ENCODE peak calls at places on chromosomes 12 and 14, in five cellular contexts. One of them, this sample, is unnamed.

GRCh38 chr14:66228267-66228970 is 257.8 kb upstream of the CCDC196 start:
- DNase-seq in mesendoderm: no peak
- DNase-seq in H1: no peak
- DNase-seq in mesenchymal stem cell: no peak
- DNase-seq in H9: no peak
- DNase-seq in this sample: no peak

GRCh38 chr12:124703852-124704251 is 136.4 kb upstream of the NCOR2 start:
- DNase-seq in mesendoderm: no peak
- DNase-seq in H1: no peak
- DNase-seq in mesenchymal stem cell: no peak
- DNase-seq in H9: no peak
- DNase-seq in this sample: no peak

GRCh38 chr14:52154992-52155655 is 86.3 kb upstream of the NID2 start:
- DNase-seq in mesendoderm: no peak
- DNase-seq in H1: no peak
- DNase-seq in mesenchymal stem cell: no peak
- DNase-seq in H9: no peak
- DNase-seq in this sample: no peak

GRCh38 chr12:110343921-110344555 is 59.5 kb downstream of the ANAPC7 start:
- DNase-seq in mesendoderm: no peak
- DNase-seq in H1: no peak
- DNase-seq in mesenchymal stem cell: no peak
- DNase-seq in H9: no peak
- DNase-seq in this sample: no peak

GRCh38 chr14:104323551-104324175 is 185.3 kb downstream of the KIF26A start:
- DNase-seq in mesendoderm: no peak
- DNase-seq in H1: no peak
- DNase-seq in mesenchymal stem cell: no peak
- DNase-seq in H9: peak; percentile 14
- DNase-seq in this sample: no peak

GRCh38 chr14:50714452-50715073 is 46.5 kb upstream of the SAV1 start:
- DNase-seq in mesendoderm: peak; percentile 45
- DNase-seq in H1: no peak
- DNase-seq in mesenchymal stem cell: peak; percentile 33
- DNase-seq in H9: no peak
- DNase-seq in this sample: peak; percentile 53

GRCh38 chr12:24909667-24910066 is 39.2 kb downstream of the BCAT1 start:
- DNase-seq in mesendoderm: no peak
- DNase-seq in H1: no peak
- DNase-seq in mesenchymal stem cell: peak; percentile 96
- DNase-seq in H9: no peak
- DNase-seq in this sample: peak; percentile 46

GRCh38 chr12:20220339-20220738 is 148.0 kb upstream of the PDE3A start:
- DNase-seq in mesendoderm: peak; percentile 86
- DNase-seq in H1: no peak
- DNase-seq in mesenchymal stem cell: peak; percentile 58
- DNase-seq in H9: peak; percentile 55
- DNase-seq in this sample: no peak

GRCh38 chr12:126663304-126664094 is 1598.3 kb downstream of the AACS start:
- DNase-seq in mesendoderm: peak; percentile 64
- DNase-seq in H1: peak; percentile 7
- DNase-seq in mesenchymal stem cell: no peak
- DNase-seq in H9: peak; percentile 62
- DNase-seq in this sample: no peak

GRCh38 chr12:51845451-51845850 is 3.1 kb downstream of the FIGNL2 start:
- DNase-seq in mesendoderm: no peak
- DNase-seq in H1: no peak
- DNase-seq in mesenchymal stem cell: no peak
- DNase-seq in H9: no peak
- DNase-seq in this sample: no peak

GRCh38 chr14:23454445-23454856 is 15.1 kb upstream of the NGDN start:
- DNase-seq in mesendoderm: no peak
- DNase-seq in H1: no peak
- DNase-seq in mesenchymal stem cell: no peak
- DNase-seq in H9: no peak
- DNase-seq in this sample: no peak

GRCh38 chr12:53046655-53047220 is 3.1 kb upstream of the TNS2 start:
- DNase-seq in mesendoderm: peak; percentile 81
- DNase-seq in H1: no peak
- DNase-seq in mesenchymal stem cell: peak; percentile 94
- DNase-seq in H9: peak; percentile 72
- DNase-seq in this sample: peak; percentile 58

GRCh38 chr12:24537241-24537860 is 411.6 kb downstream of the BCAT1 start:
- DNase-seq in mesendoderm: no peak
- DNase-seq in H1: no peak
- DNase-seq in mesenchymal stem cell: peak; percentile 56
- DNase-seq in H9: no peak
- DNase-seq in this sample: peak; percentile 35

GRCh38 chr12:123621619-123622530 is 11.6 kb downstream of the EIF2B1 start:
- DNase-seq in mesendoderm: no peak
- DNase-seq in H1: no peak
- DNase-seq in mesenchymal stem cell: no peak
- DNase-seq in H9: no peak
- DNase-seq in this sample: no peak

GRCh38 chr14:29016050-29016900 is 249.7 kb downstream of the FOXG1 start:
- DNase-seq in mesendoderm: peak; percentile 79
- DNase-seq in H1: peak; percentile 59
- DNase-seq in mesenchymal stem cell: peak; percentile 16
- DNase-seq in H9: peak; percentile 78
- DNase-seq in this sample: peak; percentile 3

GRCh38 chr12:3380200-3381020 is 110.6 kb upstream of the PRMT8 start:
- DNase-seq in mesendoderm: no peak
- DNase-seq in H1: no peak
- DNase-seq in mesenchymal stem cell: no peak
- DNase-seq in H9: peak; percentile 24
- DNase-seq in this sample: no peak

GRCh38 chr12:47800582-47800981 is 19.1 kb downstream of the HDAC7 start:
- DNase-seq in mesendoderm: no peak
- DNase-seq in H1: no peak
- DNase-seq in mesenchymal stem cell: no peak
- DNase-seq in H9: no peak
- DNase-seq in this sample: no peak

GRCh38 chr14:105346200-105346533 is 31.6 kb downstream of the PACS2 start:
- DNase-seq in mesendoderm: no peak
- DNase-seq in H1: no peak
- DNase-seq in mesenchymal stem cell: no peak
- DNase-seq in H9: no peak
- DNase-seq in this sample: no peak

GRCh38 chr14:68977137-68977740 is 1.9 kb downstream of the ACTN1 start:
- DNase-seq in mesendoderm: no peak
- DNase-seq in H1: no peak
- DNase-seq in mesenchymal stem cell: no peak
- DNase-seq in H9: no peak
- DNase-seq in this sample: no peak

GRCh38 chr12:12892670-12893290 is 1.4 kb downstream of the GPRC5A start:
- DNase-seq in mesendoderm: peak; percentile 63
- DNase-seq in H1: no peak
- DNase-seq in mesenchymal stem cell: no peak
- DNase-seq in H9: no peak
- DNase-seq in this sample: peak; percentile 58

GRCh38 chr12:110591508-110592051 is 8.5 kb upstream of the PPTC7 start:
- DNase-seq in mesendoderm: no peak
- DNase-seq in H1: no peak
- DNase-seq in mesenchymal stem cell: no peak
- DNase-seq in H9: no peak
- DNase-seq in this sample: no peak

GRCh38 chr12:42982828-42983227 is 393.3 kb upstream of the PRICKLE1 start:
- DNase-seq in mesendoderm: no peak
- DNase-seq in H1: no peak
- DNase-seq in mesenchymal stem cell: no peak
- DNase-seq in H9: no peak
- DNase-seq in this sample: no peak

GRCh38 chr12:123099556-123100192 is 51.2 kb downstream of the PITPNM2 start:
- DNase-seq in mesendoderm: no peak
- DNase-seq in H1: no peak
- DNase-seq in mesenchymal stem cell: no peak
- DNase-seq in H9: no peak
- DNase-seq in this sample: no peak

GRCh38 chr12:65824314-65824563 is at the start of gene HMGA2:
- DNase-seq in mesendoderm: no peak
- DNase-seq in H1: no peak
- DNase-seq in mesenchymal stem cell: no peak
- DNase-seq in H9: no peak
- DNase-seq in this sample: no peak

GRCh38 chr12:65827827-65828231 is 3.5 kb downstream of the HMGA2 start:
- DNase-seq in mesendoderm: peak; percentile 86
- DNase-seq in H1: no peak
- DNase-seq in mesenchymal stem cell: peak; percentile 27
- DNase-seq in H9: no peak
- DNase-seq in this sample: no peak

GRCh38 chr12:65825323-65825572 is 965 bp downstream of the HMGA2 start:
- DNase-seq in mesendoderm: no peak
- DNase-seq in H1: no peak
- DNase-seq in mesenchymal stem cell: no peak
- DNase-seq in H9: no peak
- DNase-seq in this sample: no peak

GRCh38 chr12:65826513-65827171 is 2.4 kb downstream of the HMGA2 start:
- DNase-seq in mesendoderm: peak; percentile 47
- DNase-seq in H1: no peak
- DNase-seq in mesenchymal stem cell: peak; percentile 57
- DNase-seq in H9: no peak
- DNase-seq in this sample: no peak

GRCh38 chr12:65825573-65826512 is 1.6 kb downstream of the HMGA2 start:
- DNase-seq in mesendoderm: peak; percentile 73
- DNase-seq in H1: no peak
- DNase-seq in mesenchymal stem cell: peak; percentile 56
- DNase-seq in H9: peak; percentile 58
- DNase-seq in this sample: peak; percentile 21
- H2BK120ac ChIP-seq in mesendoderm: peak overlapping the region; percentile 55
- H2BK120ac ChIP-seq in H1: no peak overlapping the region
- H2BK120ac ChIP-seq in mesenchymal stem cell: peak overlapping the region; percentile 100
- H2BK120ac ChIP-seq in H9: no peak overlapping the region
- H2BK120ac ChIP-seq in this sample: peak overlapping the region; percentile 88

DNA sequence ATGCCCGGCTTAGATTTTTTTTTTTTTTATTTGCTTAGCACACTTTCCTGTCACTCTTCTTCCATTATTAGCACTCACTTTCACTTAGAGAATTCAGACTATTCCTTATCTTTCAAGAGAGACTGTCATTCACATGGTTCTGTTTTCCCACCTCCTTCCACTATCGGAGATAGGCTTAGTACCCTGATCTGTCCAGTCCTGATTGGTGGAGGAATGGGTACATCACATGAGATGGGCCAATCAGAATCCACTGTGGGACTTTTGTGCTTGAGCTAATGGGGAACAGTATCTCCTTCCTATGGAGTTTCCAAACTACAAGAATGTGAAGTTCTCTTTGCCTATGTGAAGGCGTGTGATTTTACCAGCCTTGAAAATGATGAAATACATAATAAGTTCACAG is 4.8 kb upstream of the KITLG start:
- DNase-seq in mesendoderm: no peak
- DNase-seq in H1: no peak
- DNase-seq in mesenchymal stem cell: no peak
- DNase-seq in H9: no peak
- DNase-seq in this sample: no peak
- H3K4me1 ChIP-seq in mesendoderm: no peaks in the 10 kb centered on the region
- H3K4me1 ChIP-seq in H1: no peaks in the 10 kb centered on the region
- H3K4me1 ChIP-seq in mesenchymal stem cell: no peaks in the 10 kb centered on the region
- H3K4me1 ChIP-seq in H9: no peaks in the 10 kb centered on the region
- H3K4me1 ChIP-seq in this sample: no peaks in the 10 kb centered on the region

DNA sequence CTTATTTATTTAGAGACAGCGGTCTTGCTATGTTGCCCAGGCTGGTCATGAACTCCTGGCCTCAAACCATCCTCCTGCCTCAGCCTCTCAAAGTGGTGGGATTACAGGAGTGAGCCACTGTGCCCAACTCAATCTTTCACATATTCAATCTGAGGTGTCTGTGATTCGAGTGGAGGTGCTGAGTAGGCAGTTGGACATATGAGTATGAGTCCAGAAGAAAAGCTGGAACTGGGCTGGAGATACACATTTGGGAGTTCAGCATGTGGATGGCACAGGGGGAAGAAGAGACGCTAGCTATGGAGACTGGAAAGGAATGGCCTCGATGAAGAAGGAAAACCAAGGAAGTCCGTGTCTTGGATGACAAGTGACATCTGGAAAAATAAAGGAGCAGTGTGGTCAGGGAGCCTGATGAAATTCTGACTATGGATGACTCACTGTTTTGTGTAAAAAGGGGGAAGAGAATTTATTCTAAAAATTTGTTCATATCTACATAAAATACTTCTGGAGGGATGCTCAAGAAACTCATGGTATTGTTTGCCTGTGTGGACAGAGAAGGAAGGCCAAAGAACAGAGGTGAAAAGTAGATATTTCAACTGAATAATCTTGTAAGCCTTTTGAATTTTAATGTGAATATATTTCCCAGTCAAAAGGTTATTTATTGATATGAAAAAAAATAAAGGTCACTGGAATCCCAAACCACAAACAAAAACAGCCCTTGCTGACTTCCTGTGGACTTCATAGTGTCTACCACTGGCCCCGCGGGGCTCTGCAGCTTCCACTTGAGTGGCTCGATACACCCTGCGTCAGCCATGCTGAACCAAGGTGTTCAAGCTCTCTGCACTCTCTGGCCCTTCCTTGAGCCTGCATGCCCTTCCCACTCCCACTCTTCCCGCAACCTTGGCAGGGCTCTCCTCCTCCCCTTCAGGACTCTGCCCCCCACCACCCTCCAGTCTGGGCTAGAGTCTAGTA is 8.9 kb upstream of the LTA4H start:
- DNase-seq in mesendoderm: no peak
- DNase-seq in H1: no peak
- DNase-seq in mesenchymal stem cell: peak; percentile 75
- DNase-seq in H9: no peak
- DNase-seq in this sample: no peak
- H2BK120ac ChIP-seq in mesendoderm: no peak overlapping the region
- H2BK120ac ChIP-seq in H1: no peak overlapping the region
- H2BK120ac ChIP-seq in mesenchymal stem cell: no peak overlapping the region
- H2BK120ac ChIP-seq in H9: no peak overlapping the region
- H2BK120ac ChIP-seq in this sample: no peak overlapping the region

GRCh38 chr12:113674996-113675395 is 203.3 kb upstream of the LHX5 start:
- DNase-seq in mesendoderm: no peak
- DNase-seq in H1: no peak
- DNase-seq in mesenchymal stem cell: no peak
- DNase-seq in H9: no peak
- DNase-seq in this sample: no peak
- H3K4me1 ChIP-seq in mesendoderm: no peaks in the 10 kb centered on the region
- H3K4me1 ChIP-seq in H1: no peaks in the 10 kb centered on the region
- H3K4me1 ChIP-seq in mesenchymal stem cell: no peaks in the 10 kb centered on the region
- H3K4me1 ChIP-seq in H9: no peaks in the 10 kb centered on the region
- H3K4me1 ChIP-seq in this sample: no peaks in the 10 kb centered on the region

GRCh38 chr12:50246159-50246865 is 37.0 kb downstream of the LIMA1 start:
- DNase-seq in mesendoderm: no peak
- DNase-seq in H1: no peak
- DNase-seq in mesenchymal stem cell: peak; percentile 48
- DNase-seq in H9: no peak
- DNase-seq in this sample: no peak

GRCh38 chr12:50248406-50248805 is 34.9 kb downstream of the LIMA1 start:
- DNase-seq in mesendoderm: no peak
- DNase-seq in H1: no peak
- DNase-seq in mesenchymal stem cell: no peak
- DNase-seq in H9: no peak
- DNase-seq in this sample: no peak

GRCh38 chr12:50249464-50250229 is 33.7 kb downstream of the LIMA1 start:
- DNase-seq in mesendoderm: peak; percentile 26
- DNase-seq in H1: no peak
- DNase-seq in mesenchymal stem cell: no peak
- DNase-seq in H9: no peak
- DNase-seq in this sample: peak; percentile 69

GRCh38 chr12:50248883-50249282 is 34.4 kb downstream of the LIMA1 start:
- DNase-seq in mesendoderm: no peak
- DNase-seq in H1: no peak
- DNase-seq in mesenchymal stem cell: no peak
- DNase-seq in H9: no peak
- DNase-seq in this sample: no peak

GRCh38 chr12:50246873-50247612 is 36.3 kb downstream of the LIMA1 start:
- DNase-seq in mesendoderm: peak; percentile 43
- DNase-seq in H1: no peak
- DNase-seq in mesenchymal stem cell: peak; percentile 92
- DNase-seq in H9: no peak
- DNase-seq in this sample: peak; percentile 70
- H2BK120ac ChIP-seq in mesendoderm: no peak overlapping the region
- H2BK120ac ChIP-seq in H1: no peak overlapping the region
- H2BK120ac ChIP-seq in mesenchymal stem cell: no peak overlapping the region
- H2BK120ac ChIP-seq in H9: no peak overlapping the region
- H2BK120ac ChIP-seq in this sample: peak overlapping the region; percentile 83